ENCODE peak calls at places on chromosome 9, in eight cellular contexts. J, W, F, X, C, G, A and I are unnamed samples.
A peak's percentile ranks its signal among the peaks of the same experiment; 100 is the strongest.

GRCh38 chr9:2106666-2107065 is 91.5 kb downstream of the SMARCA2 start:
- DNase-seq in J (no peak), W (no peak), F (no peak), X (no peak), C (no peak), G (no peak), A (no peak), I (no peak)

GRCh38 chr9:121763561-121764370 is 112.3 kb downstream of the DAB2IP start:
- DNase-seq in J (no peak), W (no peak), F (no peak), X (no peak), C (no peak), G (no peak), A (no peak), I (no peak)

GRCh38 chr9:695252-695651 is 146.2 kb upstream of the DMRT1 start:
- DNase-seq in J (no peak), W (no peak), F (no peak), X (no peak), C (no peak), G (no peak), A (no peak), I (no peak)

GRCh38 chr9:34629492-34629809 is 585 bp upstream of the ARID3C start:
- DNase-seq in J (no peak), W (no peak), F (no peak), X (no peak), C (no peak), G (no peak), A (no peak), I (no peak)

GRCh38 chr9:70594546-70594945 is 180.1 kb upstream of the KLF9 start:
- DNase-seq in J (no peak), W (no peak), F (no peak), X (peak; percentile 15), C (no peak), G (no peak), A (no peak), I (no peak)

GRCh38 chr9:129183495-129184308 is 5.6 kb upstream of the IER5L start:
- DNase-seq in J (no peak), W (no peak), F (peak; percentile 76), X (peak; percentile 61), C (no peak), G (no peak), A (peak; percentile 21), I (no peak)

GRCh38 chr9:136684339-136684738 is 2.9 kb downstream of the AGPAT2 start:
- DNase-seq in J (no peak), W (no peak), F (no peak), X (no peak), C (no peak), G (no peak), A (no peak), I (no peak)

GRCh38 chr9:37994639-37995347 is 74.2 kb downstream of the SHB start:
- DNase-seq in J (no peak), W (peak; percentile 90), F (peak; percentile 24), X (peak; percentile 79), C (no peak), G (peak; percentile 66), A (peak; percentile 88), I (no peak)

GRCh38 chr9:121569266-121569648 is 69.6 kb upstream of the GGTA1 start:
- DNase-seq in J (no peak), W (no peak), F (no peak), X (no peak), C (no peak), G (no peak), A (no peak), I (no peak)

GRCh38 chr9:32741706-32742105 is 41.6 kb upstream of the TMEM215 start:
- DNase-seq in J (no peak), W (peak; percentile 75), F (peak; percentile 36), X (no peak), C (no peak), G (no peak), A (no peak), I (no peak)

GRCh38 chr9:16178294-16178693 is 625.5 kb downstream of the CCDC171 start:
- DNase-seq in J (no peak), W (no peak), F (no peak), X (no peak), C (no peak), G (no peak), A (no peak), I (no peak)

GRCh38 chr9:134982311-134982710 is 64.6 kb upstream of the FCN1 start:
- DNase-seq in J (no peak), W (no peak), F (no peak), X (no peak), C (no peak), G (no peak), A (no peak), I (no peak)

GRCh38 chr9:114046876-114047275 is 31.2 kb downstream of the AMBP start:
- DNase-seq in J (no peak), W (no peak), F (no peak), X (no peak), C (peak; percentile 5), G (no peak), A (peak; percentile 52), I (no peak)

GRCh38 chr9:38682713-38683112 is 37.2 kb downstream of the FAM240B start:
- DNase-seq in J (peak; percentile 35), W (peak; percentile 84), F (peak; percentile 84), X (no peak), C (peak; percentile 56), G (no peak), A (peak; percentile 84), I (no peak)

GRCh38 chr9:35306281-35306680 is 144.5 kb downstream of the UNC13B start:
- DNase-seq in J (no peak), W (no peak), F (no peak), X (no peak), C (no peak), G (no peak), A (peak; percentile 45), I (no peak)

GRCh38 chr9:91151014-91151740 is 210.5 kb downstream of the AUH start:
- DNase-seq in J (no peak), W (no peak), F (no peak), X (no peak), C (peak; percentile 85), G (peak; percentile 86), A (peak; percentile 81), I (no peak)

GRCh38 chr9:81092057-81092456 is 597.3 kb downstream of the TLE1 start:
- DNase-seq in J (no peak), W (no peak), F (no peak), X (no peak), C (no peak), G (no peak), A (peak; percentile 23), I (no peak)

GRCh38 chr9:85258823-85259370 is 482.9 kb downstream of the AGTPBP1 start:
- DNase-seq in J (peak; percentile 75), W (peak; percentile 37), F (peak; percentile 83), X (peak; percentile 86), C (peak; percentile 39), G (peak; percentile 63), A (no peak), I (peak; percentile 69)

GRCh38 chr9:110650991-110651411 is 17.6 kb upstream of the MUSK start:
- DNase-seq in J (no peak), W (no peak), F (peak; percentile 56), X (no peak), C (peak; percentile 97), G (no peak), A (peak; percentile 99), I (no peak)

GRCh38 chr9:89999534-90000370 is 394.9 kb downstream of the GADD45G start:
- DNase-seq in J (peak; percentile 82), W (no peak), F (peak; percentile 82), X (peak; percentile 86), C (no peak), G (peak; percentile 80), A (peak; percentile 55), I (no peak)

GRCh38 chr9:86690034-86690433 is 257.3 kb downstream of the GAS1 start:
- DNase-seq in J (no peak), W (no peak), F (no peak), X (no peak), C (no peak), G (no peak), A (no peak), I (no peak)

GRCh38 chr9:121599186-121599871 is 52.1 kb upstream of the DAB2IP start:
- DNase-seq in J (peak; percentile 64), W (no peak), F (peak; percentile 89), X (peak; percentile 26), C (no peak), G (peak; percentile 49), A (peak; percentile 26), I (peak; percentile 87)

GRCh38 chr9:27338527-27338903 is 41.6 kb upstream of the EQTN start:
- DNase-seq in J (no peak), W (no peak), F (no peak), X (no peak), C (no peak), G (no peak), A (no peak), I (no peak)

GRCh38 chr9:105449081-105449480 is 1.2 kb downstream of the FSD1L start:
- DNase-seq in J (no peak), W (no peak), F (no peak), X (no peak), C (no peak), G (no peak), A (peak; percentile 49), I (no peak)

GRCh38 chr9:133357656-133358055 is 1.3 kb downstream of the SURF2 start:
- DNase-seq in J (no peak), W (no peak), F (no peak), X (no peak), C (no peak), G (no peak), A (no peak), I (no peak)

GRCh38 chr9:96500696-96501660 is 51.0 kb downstream of the HABP4 start:
- DNase-seq in J (no peak), W (no peak), F (no peak), X (no peak), C (no peak), G (no peak), A (peak; percentile 83), I (no peak)